ENCODE peak calls at places on chromosomes 4 and X, in four cellular contexts. One of them, this sample, is unnamed.

GRCh38 chr4:146338512-146338911 is 124.2 kb downstream of the REELD1 start:
- DNase-seq in nephron progenitor cell: no peak
- DNase-seq in heart right ventricle: no peak
- DNase-seq in A549: no peak
- DNase-seq in this sample: no peak

GRCh38 chr4:124953059-124953850 is 240.7 kb upstream of the ANKRD50 start:
- DNase-seq in nephron progenitor cell: no peak
- DNase-seq in heart right ventricle: no peak
- DNase-seq in A549: no peak
- DNase-seq in this sample: no peak

GRCh38 chr4:14856076-14856926 is 146.0 kb upstream of the CPEB2 start:
- DNase-seq in nephron progenitor cell: no peak
- DNase-seq in heart right ventricle: no peak
- DNase-seq in A549: peak; percentile 65
- DNase-seq in this sample: no peak

GRCh38 chrX:102985182-102985581 is 48.1 kb downstream of the RAB40AL start:
- DNase-seq in nephron progenitor cell: no peak
- DNase-seq in heart right ventricle: no peak
- DNase-seq in A549: no peak
- DNase-seq in this sample: no peak

GRCh38 chr4:16102356-16102755 is 18.5 kb upstream of the PROM1 start:
- DNase-seq in nephron progenitor cell: no peak
- DNase-seq in heart right ventricle: no peak
- DNase-seq in A549: no peak
- DNase-seq in this sample: no peak

GRCh38 chr4:122772311-122772710 is 39.8 kb downstream of the BBS12 start:
- DNase-seq in nephron progenitor cell: no peak
- DNase-seq in heart right ventricle: no peak
- DNase-seq in A549: no peak
- DNase-seq in this sample: no peak

GRCh38 chrX:104335765-104336164 is 81.0 kb upstream of the ESX1 start:
- DNase-seq in nephron progenitor cell: no peak
- DNase-seq in heart right ventricle: no peak
- DNase-seq in A549: no peak
- DNase-seq in this sample: no peak

GRCh38 chr4:139176299-139177048 is 544 bp downstream of the ELF2 start:
- DNase-seq in nephron progenitor cell: peak; percentile 81
- DNase-seq in heart right ventricle: peak; percentile 87
- DNase-seq in A549: peak; percentile 35
- DNase-seq in this sample: peak; percentile 87

GRCh38 chrX:14697453-14697852 is 168.1 kb downstream of the GLRA2 start:
- DNase-seq in nephron progenitor cell: peak; percentile 39
- DNase-seq in heart right ventricle: no peak
- DNase-seq in A549: peak; percentile 18
- DNase-seq in this sample: no peak

GRCh38 chr4:119540249-119540648 is 88.4 kb downstream of the PDE5A start:
- DNase-seq in nephron progenitor cell: no peak
- DNase-seq in heart right ventricle: no peak
- DNase-seq in A549: no peak
- DNase-seq in this sample: no peak

GRCh38 chr4:21884615-21885014 is 64.0 kb downstream of the KCNIP4 start:
- DNase-seq in nephron progenitor cell: no peak
- DNase-seq in heart right ventricle: no peak
- DNase-seq in A549: no peak
- DNase-seq in this sample: no peak

GRCh38 chr4:102139132-102139573 is 206.1 kb downstream of the SLC39A8 start:
- DNase-seq in nephron progenitor cell: no peak
- DNase-seq in heart right ventricle: no peak
- DNase-seq in A549: no peak
- DNase-seq in this sample: no peak

GRCh38 chrX:81301877-81302276 is 100.0 kb downstream of the SH3BGRL start:
- DNase-seq in nephron progenitor cell: no peak
- DNase-seq in heart right ventricle: no peak
- DNase-seq in A549: no peak
- DNase-seq in this sample: no peak

GRCh38 chr4:7807351-7807921 is 132.2 kb downstream of the AFAP1 start:
- DNase-seq in nephron progenitor cell: no peak
- DNase-seq in heart right ventricle: no peak
- DNase-seq in A549: no peak
- DNase-seq in this sample: peak; percentile 44

GRCh38 chrX:120446503-120446902 is 22.6 kb downstream of the LAMP2 start:
- DNase-seq in nephron progenitor cell: no peak
- DNase-seq in heart right ventricle: no peak
- DNase-seq in A549: no peak
- DNase-seq in this sample: no peak

GRCh38 chrX:129771266-129771995 is 8.3 kb upstream of the SASH3 start:
- DNase-seq in nephron progenitor cell: no peak
- DNase-seq in heart right ventricle: no peak
- DNase-seq in A549: no peak
- DNase-seq in this sample: no peak

GRCh38 chrX:115702982-115703381 is 142.0 kb downstream of the PLS3 start:
- DNase-seq in nephron progenitor cell: no peak
- DNase-seq in heart right ventricle: no peak
- DNase-seq in A549: no peak
- DNase-seq in this sample: no peak

GRCh38 chrX:38968344-38968743 is 167.1 kb downstream of the MID1IP1 start:
- DNase-seq in nephron progenitor cell: no peak
- DNase-seq in heart right ventricle: no peak
- DNase-seq in A549: no peak
- DNase-seq in this sample: no peak

GRCh38 chrX:68994135-68994882 is 165.5 kb downstream of the EFNB1 start:
- DNase-seq in nephron progenitor cell: no peak
- DNase-seq in heart right ventricle: no peak
- DNase-seq in A549: no peak
- DNase-seq in this sample: no peak

GRCh38 chr4:159776915-159777314 is 674.0 kb downstream of the RAPGEF2 start:
- DNase-seq in nephron progenitor cell: no peak
- DNase-seq in heart right ventricle: no peak
- DNase-seq in A549: no peak
- DNase-seq in this sample: no peak

GRCh38 chr4:148330161-148330560 is 112.1 kb downstream of the NR3C2 start:
- DNase-seq in nephron progenitor cell: no peak
- DNase-seq in heart right ventricle: no peak
- DNase-seq in A549: no peak
- DNase-seq in this sample: no peak

GRCh38 chr4:6228158-6229067 is 28.1 kb upstream of the JAKMIP1 start:
- DNase-seq in nephron progenitor cell: no peak
- DNase-seq in heart right ventricle: no peak
- DNase-seq in A549: no peak
- DNase-seq in this sample: no peak

GRCh38 chrX:115560978-115561604 is at the start of gene PLS3:
- DNase-seq in nephron progenitor cell: peak; percentile 84
- DNase-seq in heart right ventricle: peak; percentile 87
- DNase-seq in A549: peak; percentile 89
- DNase-seq in this sample: peak; percentile 89

GRCh38 chr4:80307183-80307735 is 28.3 kb upstream of the CFAP299 start:
- DNase-seq in nephron progenitor cell: no peak
- DNase-seq in heart right ventricle: no peak
- DNase-seq in A549: no peak
- DNase-seq in this sample: no peak

This sample was measured in left ventricle myocardium inferior.